ENCODE peak calls at places on chromosomes 4 and X, in six cellular contexts. I, F, N, D, X and V are unnamed samples.

GRCh38 chr4:185721190-185721948 is 90.6 kb downstream of the SORBS2 start:
- DNase-seq in X (no peak), F (peak), N (no peak), I (no peak), D (no peak), V (no peak)

GRCh38 chr4:182492456-182492855 is 249.3 kb downstream of the TENM3 start:
- DNase-seq in I (no peak), X (no peak), N (no peak), F (peak), D (no peak), V (no peak)

GRCh38 chrX:16188687-16189086 is 21.4 kb downstream of the MAGEB17 start:
- DNase-seq in I (no peak), F (peak), N (peak), X (no peak), D (no peak), V (no peak)

GRCh38 chr4:182893490-182893889 is 23.7 kb downstream of the DCTD start:
- DNase-seq in D (no peak), I (peak), X (no peak), N (no peak), F (no peak), V (no peak)

GRCh38 chr4:8858925-8859210 is 12.8 kb downstream of the HMX1 start:
- DNase-seq in F (no peak), D (no peak), N (no peak), X (no peak), I (no peak), V (no peak)

GRCh38 chr4:128775477-128775876 is 34.0 kb upstream of the JADE1 start:
- DNase-seq in N (no peak), F (no peak), I (no peak), D (no peak), X (no peak), V (no peak)

GRCh38 chrX:10171291-10171690 is 14.5 kb downstream of the CLCN4 start:
- DNase-seq in N (no peak), I (no peak), F (no peak), X (no peak), D (no peak), V (no peak)

GRCh38 chrX:121949041-121949760 is 901.8 kb downstream of the GLUD2 start:
- DNase-seq in D (no peak), F (no peak), N (no peak), I (no peak), X (no peak), V (no peak)

GRCh38 chr4:101651778-101652177 is 138.8 kb upstream of the BANK1 start:
- DNase-seq in I (no peak), X (no peak), N (no peak), D (no peak), F (no peak), V (no peak)

GRCh38 chr4:8308144-8308543 is 38.6 kb downstream of the HTRA3 start:
- DNase-seq in F (no peak), D (no peak), X (no peak), I (peak), N (no peak), V (no peak)

GRCh38 chr4:140049924-140050681 is 103.9 kb downstream of the MAML3 start:
- DNase-seq in F (peak), I (peak), D (no peak), N (no peak), X (peak), V (no peak)

GRCh38 chrX:12814434-12814833 is 23.2 kb downstream of the PRPS2 start:
- DNase-seq in D (peak), N (no peak), I (peak), X (peak), F (peak), V (peak)

GRCh38 chr4:16337936-16338335 is 111.7 kb upstream of the TAPT1 start:
- DNase-seq in D (no peak), I (no peak), F (peak), X (no peak), N (no peak), V (peak)

GRCh38 chrX:102744307-102744706 is 23.8 kb downstream of the GPRASP3 start:
- DNase-seq in N (no peak), D (no peak), F (no peak), I (no peak), X (no peak), V (no peak)

GRCh38 chr4:1771555-1772305 is 21.4 kb upstream of the FGFR3 start:
- DNase-seq in N (no peak), X (no peak), I (no peak), D (no peak), F (no peak), V (no peak)

GRCh38 chr4:3136454-3136853 is 62.0 kb downstream of the HTT start:
- DNase-seq in F (peak), I (no peak), D (no peak), X (no peak), N (no peak), V (no peak)

GRCh38 chr4:102678695-102679335 is 82.0 kb downstream of the MANBA start:
- DNase-seq in F (no peak), X (no peak), I (no peak), N (no peak), D (no peak), V (no peak)

GRCh38 chr4:88599714-88600113 is 7.4 kb downstream of the HERC3 start:
- DNase-seq in I (no peak), X (no peak), D (no peak), N (no peak), F (no peak), V (no peak)

GRCh38 chrX:68870357-68870756 is 41.5 kb downstream of the EFNB1 start:
- DNase-seq in F (no peak), X (no peak), N (no peak), I (no peak), D (no peak), V (no peak)

GRCh38 chrX:28312965-28313364 is 274.3 kb upstream of the IL1RAPL1 start:
- DNase-seq in I (no peak), X (no peak), F (no peak), N (no peak), D (no peak), V (no peak)